ENCODE peak calls at places on chromosomes 3 and 15, in five cellular contexts. M, S, T, I and C are unnamed samples.
A peak's percentile ranks its signal among the peaks of the same experiment; 100 is the strongest.

GRCh38 chr3:8327739-8328138 is 173.9 kb upstream of the LMCD1 start:
- DNase-seq in M (no peak), S (no peak), T (no peak), I (no peak), C (no peak)

GRCh38 chr15:31034152-31034551 is 42.7 kb upstream of the MTMR10 start:
- DNase-seq in I (no peak), S (no peak), M (no peak), T (no peak), C (no peak)

GRCh38 chr3:28191363-28191762 is 50.1 kb upstream of the CMC1 start:
- DNase-seq in S (no peak), I (no peak), T (no peak), M (no peak), C (no peak)

GRCh38 chr3:185328324-185329004 is 34.5 kb upstream of the MAP3K13 start:
- DNase-seq in I (no peak), M (peak; percentile 88), T (no peak), S (peak; percentile 31), C (no peak)

GRCh38 chr3:94686208-94686607 is 623.3 kb downstream of the NSUN3 start:
- DNase-seq in T (no peak), M (no peak), I (no peak), S (no peak), C (no peak)

GRCh38 chr3:26964836-26965235 is 342.3 kb downstream of the LRRC3B start:
- DNase-seq in S (no peak), T (no peak), M (no peak), I (no peak), C (no peak)

GRCh38 chr15:41940441-41940857 is 31.9 kb downstream of the EHD4 start:
- DNase-seq in T (no peak), S (no peak), I (no peak), M (no peak), C (no peak)

GRCh38 chr15:32901995-32902394 is 184.2 kb downstream of the GREM1 start:
- DNase-seq in S (no peak), M (no peak), I (no peak), T (no peak), C (no peak)

GRCh38 chr15:51629612-51630011 is 7.0 kb upstream of the DMXL2 start:
- DNase-seq in I (no peak), S (no peak), T (peak; percentile 45), M (no peak), C (peak; percentile 30)

GRCh38 chr3:49567406-49567805 is 13.1 kb downstream of the BSN start:
- DNase-seq in I (no peak), M (no peak), T (no peak), S (no peak), C (no peak)

GRCh38 chr3:38980972-38981371 is 70.8 kb downstream of the SCN11A start:
- DNase-seq in I (no peak), T (no peak), S (no peak), M (no peak), C (no peak)

GRCh38 chr3:13650210-13651056 is 101.5 kb downstream of the FBLN2 start:
- DNase-seq in I (peak; percentile 93), M (peak; percentile 82), S (peak; percentile 82), T (peak; percentile 60), C (peak; percentile 78)

GRCh38 chr3:37909067-37909911 is 47.6 kb downstream of the CTDSPL start:
- DNase-seq in S (no peak), M (peak; percentile 26), I (no peak), T (no peak), C (no peak)

GRCh38 chr15:78509726-78510312 is 2.4 kb downstream of the HYKK start:
- DNase-seq in S (no peak), I (no peak), T (no peak), M (no peak), C (no peak)

GRCh38 chr15:70100495-70101331 is 3.0 kb upstream of the TLE3 start:
- DNase-seq in I (peak; percentile 80), M (peak; percentile 60), T (peak; percentile 44), S (peak; percentile 72), C (peak; percentile 54)

GRCh38 chr3:186949281-186949982 is 19.1 kb downstream of the ST6GAL1 start:
- DNase-seq in I (no peak), S (no peak), M (no peak), T (no peak), C (no peak)

GRCh38 chr15:101189341-101189679 is 62.5 kb downstream of the CHSY1 start:
- DNase-seq in S (no peak), T (no peak), M (no peak), I (no peak), C (no peak)

GRCh38 chr15:44598892-44599291 is 61.9 kb downstream of the EIF3J start:
- DNase-seq in I (no peak), S (no peak), T (no peak), M (no peak), C (no peak)

GRCh38 chr3:126995926-126996512 is 13.1 kb downstream of the PLXNA1 start:
- DNase-seq in M (no peak), S (no peak), T (no peak), I (no peak), C (no peak)

GRCh38 chr3:103393395-103394186 is 958.8 kb downstream of the ZPLD1 start:
- DNase-seq in S (no peak), M (no peak), I (no peak), T (no peak), C (no peak)

GRCh38 chr3:146125946-146126345 is 35.0 kb downstream of the PLOD2 start:
- DNase-seq in T (no peak), M (no peak), I (no peak), S (no peak), C (no peak)

GRCh38 chr15:78149805-78150751 is 916 bp downstream of the IDH3A start:
- DNase-seq in T (no peak), M (no peak), S (no peak), I (peak; percentile 54), C (peak; percentile 57)

GRCh38 chr3:126753191-126754160 is 49.4 kb downstream of the CHCHD6 start:
- DNase-seq in T (no peak), M (no peak), I (no peak), S (no peak), C (peak; percentile 69)

GRCh38 chr15:65981837-65982696 is 112.8 kb downstream of the RAB11A start:
- DNase-seq in I (peak; percentile 83), M (peak; percentile 65), S (peak; percentile 65), T (no peak), C (peak; percentile 59)

DNA sequence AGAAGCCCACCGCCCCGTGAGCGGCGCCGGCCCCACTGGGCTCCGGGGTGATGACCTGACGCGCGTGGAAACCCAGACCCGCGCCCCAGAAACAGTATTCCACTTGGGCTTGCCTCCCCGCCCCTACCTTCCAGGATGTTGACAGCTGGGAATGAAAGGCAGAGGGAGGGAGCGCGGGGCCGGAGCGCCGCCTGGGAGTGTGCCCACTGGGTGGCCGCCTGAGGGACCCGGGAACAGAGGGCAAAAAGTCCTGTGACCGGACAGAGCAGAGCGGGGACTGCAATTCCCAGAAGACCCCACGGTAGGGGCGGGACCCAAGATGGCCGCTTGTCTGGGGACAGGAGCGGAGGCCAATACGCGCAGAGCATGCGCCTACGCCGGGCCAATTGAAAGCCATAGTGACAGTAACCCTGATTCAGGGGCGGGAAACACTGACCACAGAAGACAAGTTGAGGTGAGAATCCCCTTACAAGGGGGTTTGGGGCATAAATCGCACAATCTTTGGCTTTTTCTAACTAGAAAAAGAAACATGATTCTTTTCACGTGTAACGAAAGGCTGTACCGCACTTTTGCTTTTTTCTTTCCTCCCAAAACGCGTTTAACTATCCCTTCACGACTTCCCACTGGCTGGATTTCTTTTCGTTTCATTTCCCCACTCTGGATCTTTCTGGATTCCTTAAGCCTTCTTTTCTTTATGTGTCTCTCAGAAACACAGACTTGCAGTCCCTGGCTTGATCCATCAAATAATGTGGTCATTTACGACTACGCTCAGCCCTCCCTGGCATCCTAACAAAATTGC is at the start of gene FHIT:
- DNase-seq in M (peak; percentile 97), T (peak; percentile 94), S (peak; percentile 98), I (peak; percentile 98), C (peak; percentile 96)
- H3K4me1 ChIP-seq in M (peaks cover 9% of the 10 kb centered on the region), T (no peaks in the 10 kb centered on the region), S (peaks cover 32% of the 10 kb centered on the region), I (peaks cover 7% of the 10 kb centered on the region), C (peaks cover 12% of the 10 kb centered on the region)

GRCh38 chr3:148723591-148723990 is 25.9 kb downstream of the AGTR1 start:
- DNase-seq in M (no peak), T (no peak), S (no peak), I (no peak), C (no peak)
- H3K4me3 ChIP-seq in M (no peak overlapping the region), T (no peak overlapping the region), S (no peak overlapping the region), I (no peak overlapping the region), C (no peak overlapping the region)

DNA sequence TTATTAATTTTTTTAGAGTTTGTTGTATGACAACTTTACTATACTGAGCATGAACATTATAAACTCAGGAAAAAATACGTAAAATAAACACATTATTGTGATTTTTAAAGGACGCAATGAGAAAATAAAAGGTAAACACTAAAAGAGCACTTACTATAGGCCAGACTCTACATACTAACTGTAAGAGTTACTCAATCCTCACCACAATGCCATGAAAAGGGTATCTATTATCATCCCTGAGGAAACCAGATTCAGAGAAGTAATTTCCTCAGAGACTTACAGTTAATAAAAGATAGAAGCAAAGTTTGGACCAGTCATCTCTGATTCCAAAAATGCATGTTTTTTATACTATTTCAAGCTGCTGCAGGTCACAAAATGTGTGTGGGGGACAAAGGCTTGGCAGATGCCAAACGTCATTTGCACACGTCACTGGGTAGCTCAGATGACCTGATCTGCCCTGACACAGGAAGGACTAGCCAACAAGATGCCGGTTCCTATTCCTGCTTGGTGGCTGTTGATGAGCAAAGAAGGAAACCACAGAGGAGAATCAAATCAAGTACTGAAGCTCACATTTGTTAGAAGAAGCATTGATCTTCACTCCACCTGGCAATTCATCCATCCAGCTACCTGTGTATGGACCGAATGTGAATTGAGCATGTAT is 42.3 kb downstream of the KLHL6 start:
- DNase-seq in I (no peak), M (no peak), S (no peak), T (no peak), C (no peak)
- H3K4me1 ChIP-seq in I (peaks cover 15% of the 10 kb centered on the region), M (no peaks in the 10 kb centered on the region), S (peaks cover 4% of the 10 kb centered on the region), T (no peaks in the 10 kb centered on the region), C (peaks cover 3% of the 10 kb centered on the region)

GRCh38 chr3:12545473-12545791 is at the start of gene MKRN2OS:
- DNase-seq in I (peak; percentile 67), T (no peak), M (peak; percentile 84), S (no peak), C (peak; percentile 41)
- H3K4me3 ChIP-seq in I (no peak within 1 kb of the TSS), T (no peak within 1 kb of the TSS), M (peak within 1 kb of the TSS; percentile 40), S (no peak within 1 kb of the TSS), C (no peak within 1 kb of the TSS)

GRCh38 chr3:101319531-101319930 is 844 bp downstream of the IMPG2 start:
- DNase-seq in S (no peak), T (no peak), I (peak; percentile 10), M (no peak), C (no peak)
- H3K4me1 ChIP-seq in S (no peaks in the 10 kb centered on the region), T (no peaks in the 10 kb centered on the region), I (peaks cover 17% of the 10 kb centered on the region), M (no peaks in the 10 kb centered on the region), C (no peaks in the 10 kb centered on the region)

GRCh38 chr15:75198560-75199346 is 2.9 kb upstream of the C15orf39 start:
- DNase-seq in S (peak; percentile 73), I (peak; percentile 36), M (no peak), T (no peak), C (no peak)
- H3K4me3 ChIP-seq in S (no peak overlapping the region), I (no peak overlapping the region), M (no peak overlapping the region), T (no peak overlapping the region), C (no peak overlapping the region)

GRCh38 chr3:51391075-51391565 is at the start of gene RBM15B:
- DNase-seq in S (peak; percentile 98), I (peak; percentile 99), M (peak; percentile 99), T (peak; percentile 97), C (peak; percentile 97)

GRCh38 chr3:51391566-51392300 is 648 bp downstream of the RBM15B start:
- DNase-seq in S (peak; percentile 46), M (peak; percentile 38), T (no peak), I (peak; percentile 49), C (no peak)

GRCh38 chr3:51389423-51390183 is 1.5 kb upstream of the RBM15B start:
- DNase-seq in T (peak; percentile 40), S (peak; percentile 68), M (peak; percentile 69), I (peak; percentile 81), C (peak; percentile 49)

GRCh38 chr3:51390600-51391074 is 448 bp upstream of the RBM15B start:
- DNase-seq in M (peak; percentile 24), I (no peak), S (no peak), T (no peak), C (peak; percentile 35)

GRCh38 chr3:51390186-51390585 is 899 bp upstream of the RBM15B start:
- DNase-seq in S (no peak), M (no peak), T (no peak), I (no peak), C (peak; percentile 27)
- H3K4me1 ChIP-seq in S (peaks cover 23% of the 10 kb centered on the region), M (peaks cover 85% of the 10 kb centered on the region), T (peaks cover 87% of the 10 kb centered on the region), I (peaks cover 38% of the 10 kb centered on the region), C (no peaks in the 10 kb centered on the region)